ENCODE peak calls at places on chromosome 6, in five cellular contexts. Q, W, M, H and P are unnamed samples.

GRCh38 chr6:144471986-144472385 is 186.9 kb downstream of the UTRN start:
- DNase-seq in Q (no peak), W (no peak), M (no peak), H (no peak), P (no peak)

GRCh38 chr6:87029711-87030314 is 65.1 kb downstream of the CGA start:
- DNase-seq in Q (no peak), W (peak; percentile 24), M (no peak), H (no peak), P (no peak)

GRCh38 chr6:105372862-105373182 is 30.1 kb downstream of the PREP start:
- DNase-seq in Q (no peak), W (no peak), M (no peak), H (no peak), P (no peak)

GRCh38 chr6:18400831-18401446 is 13.8 kb downstream of the RNF144B start:
- DNase-seq in Q (no peak), W (no peak), M (no peak), H (no peak), P (no peak)

GRCh38 chr6:52663120-52663934 is 7.6 kb upstream of the TMEM14A start:
- DNase-seq in Q (no peak), W (no peak), M (no peak), H (peak; percentile 52), P (peak; percentile 49)

GRCh38 chr6:131014080-131014776 is 48.8 kb downstream of the EPB41L2 start:
- DNase-seq in Q (no peak), W (no peak), M (no peak), H (no peak), P (no peak)

GRCh38 chr6:20919677-20920385 is 385.6 kb downstream of the CDKAL1 start:
- DNase-seq in Q (no peak), W (no peak), M (no peak), H (no peak), P (no peak)

GRCh38 chr6:125854355-125854754 is 63.6 kb downstream of the NCOA7 start:
- DNase-seq in Q (no peak), W (no peak), M (no peak), H (no peak), P (no peak)

GRCh38 chr6:61606500-61606899 is 679.5 kb downstream of the KHDRBS2 start:
- DNase-seq in Q (no peak), W (no peak), M (no peak), H (no peak), P (no peak)

GRCh38 chr6:7112741-7113313 is 5.1 kb downstream of the RREB1 start:
- DNase-seq in Q (no peak), W (no peak), M (no peak), H (peak; percentile 26), P (peak; percentile 56)

GRCh38 chr6:87483929-87484328 is 11.2 kb downstream of the SLC35A1 start:
- DNase-seq in Q (no peak), W (no peak), M (no peak), H (no peak), P (no peak)

GRCh38 chr6:157248264-157248663 is 75.1 kb downstream of the TMEM242 start:
- DNase-seq in Q (no peak), W (no peak), M (no peak), H (no peak), P (no peak)

GRCh38 chr6:44286285-44286565 is 16.0 kb downstream of the TMEM151B start:
- DNase-seq in Q (no peak), W (no peak), M (no peak), H (no peak), P (no peak)

GRCh38 chr6:117072781-117073180 is 192.6 kb upstream of the VGLL2 start:
- DNase-seq in Q (no peak), W (no peak), M (no peak), H (no peak), P (no peak)

GRCh38 chr6:81562169-81562568 is 190.3 kb downstream of the TENT5A start:
- DNase-seq in Q (no peak), W (no peak), M (no peak), H (no peak), P (no peak)

GRCh38 chr6:14814016-14814415 is 431.9 kb upstream of the JARID2 start:
- DNase-seq in Q (no peak), W (no peak), M (no peak), H (no peak), P (no peak)

GRCh38 chr6:27178001-27178730 is 69.3 kb upstream of the PRSS16 start:
- DNase-seq in Q (no peak), W (peak; percentile 65), M (peak; percentile 65), H (peak; percentile 11), P (no peak)

GRCh38 chr6:166586424-166587156 is at the start of gene RAMACL:
- DNase-seq in Q (no peak), W (no peak), M (no peak), H (peak; percentile 11), P (peak; percentile 17)

GRCh38 chr6:13368716-13369115 is 40.4 kb upstream of the TBC1D7 start:
- DNase-seq in Q (no peak), W (no peak), M (no peak), H (no peak), P (no peak)

GRCh38 chr6:15409301-15410125 is 163.6 kb downstream of the JARID2 start:
- DNase-seq in Q (no peak), W (no peak), M (no peak), H (no peak), P (no peak)

GRCh38 chr6:69915346-69915745 is 49.0 kb downstream of the COL19A1 start:
- DNase-seq in Q (no peak), W (no peak), M (no peak), H (no peak), P (no peak)

GRCh38 chr6:30703821-30704220 is 13.0 kb upstream of the NRM start:
- DNase-seq in Q (peak; percentile 46), W (no peak), M (no peak), H (no peak), P (no peak)

GRCh38 chr6:132365319-132365907 is 35.9 kb downstream of the MOXD1 start:
- DNase-seq in Q (no peak), W (no peak), M (no peak), H (no peak), P (no peak)

GRCh38 chr6:11771473-11772048 is 7.0 kb downstream of the ADTRP start:
- DNase-seq in Q (no peak), W (no peak), M (no peak), H (no peak), P (no peak)

GRCh38 chr6:29626948-29627761 is 5.8 kb downstream of the GABBR1 start:
- DNase-seq in Q (no peak), W (no peak), M (no peak), H (no peak), P (no peak)

GRCh38 chr6:130761286-130761685 is 65.9 kb upstream of the SMLR1 start:
- DNase-seq in Q (no peak), W (no peak), M (no peak), H (no peak), P (no peak)

GRCh38 chr6:136123464-136123863 is 126.6 kb downstream of the MTFR2 start:
- DNase-seq in Q (no peak), W (no peak), M (no peak), H (no peak), P (no peak)

GRCh38 chr6:1464796-1465348 is 75.5 kb downstream of the FOXF2 start:
- DNase-seq in Q (no peak), W (no peak), M (no peak), H (no peak), P (no peak)

GRCh38 chr6:13574571-13575376 is at the start of gene SIRT5:
- DNase-seq in Q (peak; percentile 91), W (peak; percentile 68), M (peak; percentile 82), H (peak; percentile 61), P (peak; percentile 43)

GRCh38 chr6:84094050-84094435 is 60.5 kb downstream of the MRAP2 start:
- DNase-seq in Q (no peak), W (no peak), M (no peak), H (no peak), P (no peak)

GRCh38 chr6:79170915-79171314 is 63.6 kb downstream of the HMGN3 start:
- DNase-seq in Q (no peak), W (no peak), M (no peak), H (no peak), P (no peak)

GRCh38 chr6:163250122-163250521 is 164.4 kb upstream of the QKI start:
- DNase-seq in Q (no peak), W (no peak), M (no peak), H (no peak), P (no peak)

GRCh38 chr6:10389739-10390494 is 25.0 kb downstream of the TFAP2A start:
- DNase-seq in Q (no peak), W (no peak), M (no peak), H (no peak), P (no peak)

GRCh38 chr6:149716181-149716580 is 1.7 kb downstream of the LATS1 start:
- DNase-seq in Q (no peak), W (no peak), M (no peak), H (no peak), P (no peak)

GRCh38 chr6:138848461-138848860 is 52.6 kb downstream of the ECT2L start:
- DNase-seq in Q (no peak), W (no peak), M (no peak), H (no peak), P (no peak)

DNA sequence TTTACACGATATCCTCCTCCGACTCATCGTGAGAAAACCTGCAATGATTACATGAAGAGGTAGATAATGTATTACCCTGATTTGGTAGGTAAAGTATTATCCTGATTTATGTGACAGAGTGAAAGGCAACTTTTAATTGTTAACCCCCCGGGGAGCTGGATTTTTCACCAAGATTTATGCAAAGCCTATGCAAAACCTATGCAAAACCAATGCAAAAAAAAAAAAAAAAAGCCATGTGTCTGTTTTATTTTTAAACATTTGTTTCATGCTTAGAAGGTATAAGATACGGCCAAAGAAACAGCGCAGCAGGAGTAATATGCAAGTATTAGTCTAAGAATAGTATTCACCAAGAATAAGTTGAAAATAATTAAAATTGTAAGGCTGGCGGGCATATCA is 109.9 kb downstream of the IPCEF1 start:
- DNase-seq in Q (no peak), W (no peak), M (no peak), H (no peak), P (no peak)
- H3K27ac ChIP-seq in Q (no peak overlapping the region), W (no peak overlapping the region), M (peak overlapping the region; percentile 15), H (peak overlapping the region; percentile 75), P (peak overlapping the region; percentile 75)

GRCh38 chr6:35085359-35086281 is 55.5 kb downstream of the TCP11 start:
- DNase-seq in Q (no peak), W (no peak), M (no peak), H (no peak), P (no peak)
- H3K27ac ChIP-seq in Q (no peak overlapping the region), W (no peak overlapping the region), M (no peak overlapping the region), H (no peak overlapping the region), P (no peak overlapping the region)

DNA sequence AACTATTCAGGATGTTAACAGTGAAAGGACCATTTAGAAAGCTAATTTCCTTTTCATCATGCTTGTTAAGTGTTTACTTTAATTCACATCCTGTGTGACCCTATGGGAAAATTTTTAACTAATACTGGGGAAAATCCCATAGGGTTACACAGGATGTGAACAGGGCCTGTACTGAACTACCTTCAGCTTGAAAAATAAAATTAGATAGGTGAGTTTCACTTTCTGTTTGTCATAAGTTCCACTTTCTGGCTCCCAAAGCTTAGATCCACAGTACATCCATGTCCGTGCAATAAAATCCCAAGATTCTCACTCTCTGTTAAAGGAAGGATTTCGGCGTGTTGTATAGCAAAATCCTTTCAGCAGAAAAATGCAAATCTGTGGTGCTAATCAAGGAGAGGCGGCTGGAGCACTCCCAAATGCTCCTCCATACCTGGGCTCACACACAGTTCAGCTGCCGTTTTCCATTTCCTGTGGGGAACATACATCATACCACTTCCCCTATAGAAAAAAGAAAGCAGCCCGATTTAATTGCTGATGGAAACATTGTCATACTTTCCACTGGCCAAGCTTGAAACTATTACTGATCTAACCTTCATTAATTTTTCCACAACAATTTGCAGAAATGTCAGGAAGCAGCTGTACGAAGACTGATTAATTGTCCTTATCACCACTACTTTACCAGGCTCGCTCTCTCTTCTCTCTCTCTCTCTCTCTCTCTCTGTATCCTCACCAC is 125.2 kb downstream of the HIVEP2 start:
- DNase-seq in Q (no peak), W (no peak), M (no peak), H (peak; percentile 29), P (peak; percentile 13)
- H3K27ac ChIP-seq in Q (no peak overlapping the region), W (peak overlapping the region; percentile 85), M (peak overlapping the region; percentile 69), H (peak overlapping the region; percentile 30), P (peak overlapping the region; percentile 84)

GRCh38 chr6:140027239-140027638 is 652.8 kb upstream of the CITED2 start:
- DNase-seq in Q (no peak), W (no peak), M (no peak), H (no peak), P (no peak)
- H3K27ac ChIP-seq in Q (no peak overlapping the region), W (no peak overlapping the region), M (no peak overlapping the region), H (no peak overlapping the region), P (no peak overlapping the region)